ENCODE peak calls at places on chromosomes 1 and 21, in seven cellular contexts. V, J, R, E, W, L and D are unnamed samples.

GRCh38 chr1:20068722-20069121 is 1.3 kb upstream of the PLA2G5 start:
- DNase-seq in V (no peak), J (no peak), R (no peak), E (no peak), W (no peak), L (no peak), D (no peak)

GRCh38 chr1:111802110-111802509 is 46.4 kb downstream of the DDX20 start:
- DNase-seq in V (no peak), J (peak; percentile 30), R (no peak), E (no peak), W (no peak), L (no peak), D (no peak)

GRCh38 chr1:52602328-52603300 is at the start of gene GPX7:
- DNase-seq in V (no peak), J (peak; percentile 47), R (no peak), E (no peak), W (no peak), L (peak; percentile 39), D (no peak)

GRCh38 chr1:237672748-237673147 is 218.0 kb downstream of the ZP4 start:
- DNase-seq in V (no peak), J (no peak), R (peak; percentile 36), E (no peak), W (peak; percentile 7), L (no peak), D (no peak)

GRCh38 chr1:65417729-65418128 is 2.7 kb upstream of the LEPR start:
- DNase-seq in V (no peak), J (no peak), R (no peak), E (no peak), W (no peak), L (no peak), D (no peak)

GRCh38 chr1:156750191-156750931 is 1.1 kb downstream of the HDGF start:
- DNase-seq in V (peak; percentile 41), J (peak; percentile 45), R (peak; percentile 22), E (no peak), W (no peak), L (no peak), D (no peak)

GRCh38 chr1:200811704-200812103 is 61.1 kb upstream of the GPR25 start:
- DNase-seq in V (no peak), J (no peak), R (no peak), E (no peak), W (no peak), L (no peak), D (no peak)

GRCh38 chr1:165637427-165637826 is 6.4 kb downstream of the MGST3 start:
- DNase-seq in V (peak; percentile 72), J (no peak), R (peak; percentile 46), E (no peak), W (no peak), L (peak; percentile 80), D (no peak)

GRCh38 chr21:45817345-45817744 is 164.2 kb upstream of the COL6A1 start:
- DNase-seq in V (no peak), J (no peak), R (no peak), E (no peak), W (no peak), L (no peak), D (no peak)

GRCh38 chr21:41580758-41581554 is 73.0 kb upstream of the TMPRSS2 start:
- DNase-seq in V (no peak), J (no peak), R (no peak), E (no peak), W (no peak), L (no peak), D (no peak)

GRCh38 chr1:198187973-198188588 is 31.3 kb downstream of the NEK7 start:
- DNase-seq in V (no peak), J (no peak), R (no peak), E (no peak), W (no peak), L (no peak), D (no peak)

GRCh38 chr1:101587749-101588148 is 350.9 kb downstream of the S1PR1 start:
- DNase-seq in V (peak; percentile 12), J (peak; percentile 17), R (peak; percentile 25), E (no peak), W (no peak), L (peak; percentile 1), D (no peak)

GRCh38 chr1:229781453-229781852 is 155.4 kb downstream of the URB2 start:
- DNase-seq in V (no peak), J (peak; percentile 15), R (no peak), E (no peak), W (no peak), L (no peak), D (no peak)

GRCh38 chr1:154951901-154952657 is 3.8 kb downstream of the PBXIP1 start:
- DNase-seq in V (no peak), J (no peak), R (no peak), E (no peak), W (no peak), L (no peak), D (no peak)

GRCh38 chr1:91804546-91805023 is 81.4 kb downstream of the TGFBR3 start:
- DNase-seq in V (peak; percentile 32), J (no peak), R (no peak), E (no peak), W (no peak), L (no peak), D (no peak)

GRCh38 chr1:10918531-10918930 is 93.9 kb upstream of the TARDBP start:
- DNase-seq in V (peak; percentile 19), J (no peak), R (no peak), E (no peak), W (no peak), L (peak; percentile 65), D (no peak)

GRCh38 chr1:115198938-115199337 is 109.6 kb upstream of the TSPAN2 start:
- DNase-seq in V (peak; percentile 60), J (no peak), R (no peak), E (no peak), W (no peak), L (peak; percentile 63), D (no peak)

GRCh38 chr1:10839188-10839770 is 42.8 kb upstream of the CASZ1 start:
- DNase-seq in V (no peak), J (no peak), R (no peak), E (no peak), W (no peak), L (no peak), D (no peak)

GRCh38 chr1:1591452-1591851 is 8.5 kb downstream of the FNDC10 start:
- DNase-seq in V (no peak), J (no peak), R (no peak), E (no peak), W (no peak), L (peak; percentile 34), D (no peak)

GRCh38 chr1:161198206-161198876 is 513 bp downstream of the ADAMTS4 start:
- DNase-seq in V (no peak), J (peak; percentile 59), R (no peak), E (no peak), W (no peak), L (no peak), D (no peak)

GRCh38 chr1:93592636-93592949 is 89.0 kb downstream of the BCAR3 start:
- DNase-seq in V (no peak), J (no peak), R (no peak), E (no peak), W (no peak), L (no peak), D (no peak)

GRCh38 chr1:155218854-155219591 is 10.5 kb downstream of the MTX1 start:
- DNase-seq in V (peak; percentile 62), J (no peak), R (peak; percentile 62), E (no peak), W (no peak), L (peak; percentile 69), D (no peak)

GRCh38 chr1:65964123-65964522 is 171.4 kb downstream of the PDE4B start:
- DNase-seq in V (no peak), J (no peak), R (no peak), E (no peak), W (no peak), L (no peak), D (no peak)

GRCh38 chr21:44728716-44729115 is 17.3 kb upstream of the TSPEAR start:
- DNase-seq in V (no peak), J (no peak), R (no peak), E (no peak), W (no peak), L (no peak), D (no peak)

GRCh38 chr1:247857069-247857985 is at the start of gene TRIM58:
- DNase-seq in V (no peak), J (no peak), R (no peak), E (no peak), W (no peak), L (no peak), D (no peak)

GRCh38 chr1:200139661-200140250 is 112.2 kb downstream of the NR5A2 start:
- DNase-seq in V (peak; percentile 75), J (no peak), R (peak; percentile 73), E (no peak), W (peak; percentile 50), L (peak; percentile 68), D (no peak)